ENCODE peak calls at places on chromosomes 13 and 19, in nine cellular contexts. H, L, U, O, J, Y, T, E and D are unnamed samples. For H3K36me3 and H3K27me3, the result is how much of the 10 kb centered on the place peaks cover.

GRCh38 chr19:17866312-17867012 is 5.3 kb upstream of the SLC5A5 start:
- DNase-seq in O (no peak), J (no peak), H (no peak), Y (no peak), U (no peak), L (peak), E (no peak), T (no peak), D (no peak)

GRCh38 chr19:58581227-58582141 is 8.3 kb upstream of the MZF1 start:
- DNase-seq in E (peak), L (no peak), J (no peak), Y (peak), U (peak), H (peak), T (no peak), O (peak), D (no peak)

GRCh38 chr19:45128109-45128508 is 32.7 kb downstream of the NKPD1 start:
- DNase-seq in H (no peak), O (no peak), T (no peak), E (no peak), U (no peak), Y (no peak), L (no peak), J (no peak), D (no peak)

GRCh38 chr13:26590379-26590778 is 32.9 kb downstream of the WASF3 start:
- DNase-seq in H (no peak), T (no peak), J (no peak), U (no peak), O (no peak), L (no peak), E (no peak), Y (no peak), D (no peak)

GRCh38 chr13:99765869-99766268 is 205.7 kb downstream of the ZIC5 start:
- DNase-seq in J (no peak), T (no peak), U (no peak), L (no peak), O (no peak), Y (no peak), H (no peak), E (no peak), D (no peak)

GRCh38 chr19:44093931-44094765 is at the start of gene ZNF224:
- DNase-seq in J (peak), E (peak), O (peak), T (peak), Y (peak), L (peak), U (peak), H (peak), D (peak)

GRCh38 chr13:66660013-66660804 is 569.9 kb downstream of the PCDH9 start:
- DNase-seq in Y (no peak), L (no peak), H (no peak), E (no peak), T (no peak), J (no peak), U (no peak), O (peak), D (no peak)

GRCh38 chr13:106507560-106508274 is 27.7 kb downstream of the EFNB2 start:
- DNase-seq in T (no peak), U (no peak), E (no peak), O (peak), H (no peak), J (no peak), L (no peak), Y (no peak), D (no peak)

GRCh38 chr19:12773571-12773970 is 1.8 kb downstream of the HOOK2 start:
- DNase-seq in E (no peak), J (no peak), H (no peak), T (no peak), U (no peak), Y (no peak), L (no peak), O (no peak), D (peak)

GRCh38 chr19:45505151-45505995 is 1.9 kb upstream of the VASP start:
- DNase-seq in Y (no peak), J (no peak), U (no peak), T (no peak), H (no peak), O (no peak), L (no peak), E (no peak), D (peak)

GRCh38 chr19:8334458-8335342 is 8.4 kb downstream of the KANK3 start:
- DNase-seq in Y (no peak), O (peak), U (peak), L (peak), E (peak), T (no peak), J (peak), H (no peak), D (peak)

GRCh38 chr13:66348745-66349720 is 881.1 kb downstream of the PCDH9 start:
- DNase-seq in T (no peak), U (no peak), L (no peak), H (no peak), E (no peak), O (no peak), J (no peak), Y (no peak), D (no peak)

GRCh38 chr19:19270749-19271571 is 2.1 kb downstream of the TM6SF2 start:
- DNase-seq in T (no peak), U (no peak), O (no peak), H (no peak), E (no peak), Y (no peak), L (peak), J (no peak), D (no peak)

GRCh38 chr13:36872621-36873020 is 47.4 kb downstream of the SMAD9 start:
- DNase-seq in H (no peak), U (no peak), Y (no peak), E (no peak), O (no peak), L (no peak), T (no peak), J (peak), D (no peak)

GRCh38 chr19:20969498-20969897 is 46.4 kb downstream of the ZNF85 start:
- DNase-seq in E (no peak), Y (no peak), H (no peak), T (peak), U (no peak), O (no peak), J (no peak), L (no peak), D (no peak)

GRCh38 chr19:15195987-15196682 is 4.7 kb downstream of the NOTCH3 start:
- DNase-seq in T (peak), E (peak), J (no peak), H (no peak), U (peak), L (no peak), Y (no peak), O (no peak), D (no peak)

GRCh38 chr13:110888390-110888789 is 26.5 kb downstream of the ANKRD10 start:
- DNase-seq in U (no peak), L (no peak), H (no peak), Y (no peak), T (no peak), O (no peak), E (no peak), J (no peak), D (no peak)

GRCh38 chr13:81305928-81306327 is 965.0 kb upstream of the SPRY2 start:
- DNase-seq in O (no peak), J (no peak), H (no peak), U (no peak), E (no peak), T (no peak), L (no peak), Y (no peak), D (no peak)

GRCh38 chr19:42075364-42075615 is 676 bp upstream of the ZNF574 start:
- DNase-seq in O (no peak), E (no peak), H (peak), Y (no peak), U (no peak), L (no peak), J (no peak), T (no peak), D (no peak)

GRCh38 chr13:106376411-106377112 is 158.9 kb downstream of the EFNB2 start:
- DNase-seq in O (peak), L (no peak), T (no peak), J (peak), E (peak), H (no peak), U (no peak), Y (no peak), D (peak)

GRCh38 chr19:6539514-6539913 is 8.7 kb downstream of the TNFSF9 start:
- DNase-seq in O (no peak), Y (no peak), L (no peak), J (no peak), U (no peak), H (no peak), T (no peak), E (no peak), D (no peak)

GRCh38 chr13:99366075-99366987 is 59.1 kb upstream of the GPR183 start:
- DNase-seq in T (no peak), U (no peak), H (no peak), Y (peak), L (no peak), O (no peak), E (no peak), J (no peak), D (no peak)

GRCh38 chr13:22561581-22561980 is 619.2 kb upstream of the SGCG start:
- DNase-seq in O (no peak), H (no peak), E (no peak), J (no peak), L (peak), U (no peak), Y (no peak), T (no peak), D (no peak)

GRCh38 chr13:47081850-47082249 is 185.0 kb upstream of the HTR2A start:
- DNase-seq in J (no peak), L (no peak), H (no peak), T (no peak), Y (no peak), U (no peak), E (no peak), O (no peak), D (no peak)

GRCh38 chr13:100597253-100597652 is 8.7 kb upstream of the GGACT start:
- DNase-seq in L (no peak), H (no peak), O (no peak), J (no peak), Y (no peak), U (no peak), T (no peak), E (no peak), D (peak)

GRCh38 chr13:25881136-25881926 is 170.5 kb downstream of the SHISA2 start:
- DNase-seq in E (no peak), L (no peak), J (no peak), H (no peak), Y (no peak), O (peak), U (no peak), T (no peak), D (no peak)

GRCh38 chr13:40503966-40504591 is 162.4 kb downstream of the FOXO1 start:
- DNase-seq in O (peak), H (no peak), L (no peak), U (peak), Y (no peak), J (no peak), E (no peak), T (peak), D (peak)

GRCh38 chr19:31315621-31316011 is 33.6 kb downstream of the TSHZ3 start:
- DNase-seq in H (no peak), J (no peak), Y (no peak), O (no peak), E (no peak), U (no peak), T (no peak), L (no peak), D (no peak)

GRCh38 chr13:72004975-72005374 is 138.0 kb upstream of the DACH1 start:
- DNase-seq in L (no peak), J (no peak), T (no peak), Y (no peak), E (no peak), O (peak), U (no peak), H (peak), D (no peak)

GRCh38 chr19:30696514-30696913 is 324.3 kb downstream of the ZNF536 start:
- DNase-seq in U (peak), L (peak), H (no peak), T (no peak), J (peak), Y (no peak), O (peak), E (no peak), D (no peak)

GRCh38 chr19:43667524-43668405 is 2.2 kb downstream of the PLAUR start:
- DNase-seq in U (peak), Y (no peak), L (no peak), T (no peak), O (no peak), J (no peak), H (no peak), E (peak), D (no peak)

GRCh38 chr19:16066611-16067104 is 9.6 kb upstream of the TPM4 start:
- DNase-seq in L (peak), H (no peak), J (peak), U (peak), E (peak), O (peak), Y (no peak), T (no peak), D (peak)

GRCh38 chr13:41639955-41640780 is 182.8 kb downstream of the RGCC start:
- DNase-seq in T (no peak), H (no peak), J (no peak), E (no peak), L (no peak), U (peak), Y (no peak), O (peak), D (no peak)

GRCh38 chr19:56839665-56840451 is 668 bp downstream of the PEG3 start:
- DNase-seq in U (no peak), L (peak), E (peak), H (peak), T (peak), O (peak), Y (no peak), J (peak), D (no peak)

GRCh38 chr13:110643324-110643723 is 28.0 kb downstream of the NAXD start:
- DNase-seq in H (no peak), L (no peak), U (no peak), J (no peak), T (no peak), O (no peak), E (no peak), Y (no peak), D (no peak)

GRCh38 chr13:79237981-79238380 is 168.1 kb downstream of the RBM26 start:
- DNase-seq in U (no peak), J (no peak), E (no peak), T (no peak), O (no peak), Y (no peak), L (no peak), H (no peak), D (no peak)

GRCh38 chr19:45641274-45642105 is 2.3 kb upstream of the EML2 start:
- DNase-seq in H (peak), E (peak), J (no peak), U (peak), Y (peak), T (peak), O (peak), L (no peak), D (peak)

GRCh38 chr13:27007166-27007565 is 164.4 kb downstream of the USP12 start:
- DNase-seq in T (no peak), Y (no peak), U (no peak), J (peak), L (no peak), O (no peak), E (no peak), H (no peak), D (no peak)

GRCh38 chr19:29504454-29504853 is 21.3 kb upstream of the VSTM2B start:
- DNase-seq in O (no peak), E (peak), H (no peak), J (no peak), L (no peak), Y (no peak), U (no peak), T (no peak), D (no peak)

DNA sequence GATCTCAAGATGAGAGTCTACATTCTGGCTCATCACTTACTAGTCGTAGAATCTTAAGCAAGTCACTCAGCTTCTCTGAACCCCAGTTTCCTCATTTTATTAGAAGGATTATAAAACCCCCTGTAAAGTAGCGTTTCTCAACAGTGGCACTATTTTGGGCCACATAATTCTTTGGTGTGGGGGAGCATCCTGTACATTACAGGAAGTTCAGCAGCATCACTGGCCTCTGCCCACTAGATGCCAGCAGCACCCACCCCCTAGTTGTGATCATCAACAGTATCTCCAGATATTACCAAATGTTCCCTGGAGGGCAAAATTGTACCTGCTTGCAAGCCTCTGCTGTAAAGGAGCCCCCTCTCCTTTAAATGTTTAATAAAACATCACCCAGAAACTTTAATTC is 22.6 kb downstream of the STARD13 start:
- DNase-seq in U (no peak), E (no peak), T (no peak), L (no peak), H (no peak), Y (no peak), O (no peak), J (no peak), D (no peak)
- H3K4me3 ChIP-seq in U (no peak), E (no peak), T (no peak), L (no peak), H (no peak), Y (no peak), O (no peak), J (no peak), D (no peak)

GRCh38 chr19:2230029-2230531 is 6.0 kb downstream of the PLEKHJ1 start:
- DNase-seq in Y (no peak), U (no peak), J (no peak), H (no peak), T (no peak), O (no peak), L (no peak), E (no peak), D (no peak)

GRCh38 chr19:2230807-2231533 is 5.2 kb downstream of the PLEKHJ1 start:
- DNase-seq in E (no peak), J (no peak), O (peak), U (peak), H (no peak), T (no peak), Y (no peak), L (no peak), D (peak)

GRCh38 chr19:2232286-2233151 is 3.6 kb downstream of the PLEKHJ1 start:
- DNase-seq in J (no peak), Y (no peak), H (no peak), E (no peak), T (no peak), U (no peak), L (no peak), O (no peak), D (no peak)

GRCh38 chr19:2233601-2234280 is 2.4 kb downstream of the PLEKHJ1 start:
- DNase-seq in Y (no peak), E (no peak), L (no peak), O (no peak), U (no peak), J (no peak), T (no peak), H (no peak), D (no peak)

GRCh38 chr19:2231621-2232221 is 4.4 kb downstream of the PLEKHJ1 start:
- DNase-seq in L (peak), U (no peak), E (no peak), T (no peak), J (peak), H (no peak), O (no peak), Y (no peak), D (peak)
- H3K36me3 ChIP-seq in L (under half), U (under half), E (half or more), T (under half), J (half or more), H (under half), O (under half), Y (under half), D (under half)

GRCh38 chr19:50568321-50569022 is at the start of gene LRRC4B:
- DNase-seq in E (no peak), T (no peak), Y (no peak), J (no peak), H (no peak), L (peak), U (no peak), O (no peak), D (peak)
- H3K27me3 ChIP-seq in E (half or more), T (half or more), Y (under half), J (under half), H (under half), L (under half), U (under half), O (under half), D (under half)

DNA sequence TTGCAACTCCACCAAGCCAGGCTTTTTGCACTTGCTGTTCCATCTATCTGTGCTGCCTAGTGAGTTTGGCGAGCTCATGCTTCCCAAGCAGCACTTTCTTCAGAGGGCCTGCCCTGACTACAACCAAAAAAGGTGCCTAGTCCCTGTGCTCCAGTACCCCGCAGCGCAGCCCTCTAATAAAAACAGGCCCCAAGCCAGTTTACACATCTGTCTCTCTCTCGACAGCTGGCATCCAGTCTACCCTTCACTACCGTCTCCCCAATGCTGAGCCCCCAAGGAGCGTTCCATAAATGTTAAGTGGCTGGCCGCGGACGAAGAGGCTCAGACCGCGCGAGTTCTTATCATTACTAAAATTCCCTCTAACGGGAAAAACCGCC is 512 bp downstream of the MED4 start:
- DNase-seq in U (peak), H (no peak), J (peak), Y (no peak), T (no peak), L (no peak), O (peak), E (no peak), D (no peak)
- H3K4me3 ChIP-seq in U (peak), H (peak), J (peak), Y (peak), T (peak), L (peak), O (peak), E (peak), D (peak)